ENCODE peak calls at places on chromosomes 7 and 10, in nine cellular contexts. V is A549, Q is cardiac muscle cell, K is upper lobe of right lung, O is psoas muscle, B is kidney epithelial cell, M is uterus, H is esophagus squamous epithelium, P is foreskin fibroblast. N is an unnamed sample.

GRCh38 chr10:110208614-110209398 is 1.4 kb downstream of the MXI1 start:
- DNase-seq in V (peak), Q (peak), H (no peak), B (no peak), O (peak), P (peak), K (peak), M (peak), N (no peak)

GRCh38 chr7:135342887-135343286 is 109.2 kb downstream of the STRA8 start:
- DNase-seq in B (no peak), P (no peak), K (no peak), M (no peak), O (no peak), Q (peak), H (no peak), V (no peak), N (no peak)

GRCh38 chr10:21634599-21635365 is 100.8 kb downstream of the MLLT10 start:
- DNase-seq in M (no peak), V (no peak), P (peak), O (no peak), Q (no peak), K (no peak), H (no peak), B (no peak), N (no peak)

GRCh38 chr7:156993925-156994235 is 16.6 kb downstream of the MNX1 start:
- DNase-seq in Q (no peak), O (no peak), V (no peak), B (no peak), H (no peak), M (no peak), K (no peak), P (no peak), N (no peak)

GRCh38 chr7:39332142-39332541 is 234.1 kb upstream of the YAE1 start:
- DNase-seq in Q (no peak), P (no peak), K (no peak), M (no peak), H (no peak), V (no peak), O (no peak), B (no peak), N (no peak)

GRCh38 chr7:23254051-23254681 is 7.6 kb downstream of the GPNMB start:
- DNase-seq in O (no peak), K (no peak), H (no peak), B (no peak), Q (no peak), M (no peak), V (no peak), P (no peak), N (no peak)

GRCh38 chr7:1638113-1638726 is 31.9 kb upstream of the ELFN1 start:
- DNase-seq in M (no peak), Q (peak), P (no peak), B (no peak), V (no peak), H (no peak), K (no peak), O (no peak), N (no peak)

GRCh38 chr10:89214766-89215165 is 7.6 kb upstream of the CH25H start:
- DNase-seq in V (no peak), B (no peak), M (no peak), H (no peak), O (no peak), K (no peak), P (peak), Q (no peak), N (no peak)

GRCh38 chr10:88707429-88708110 is 1.5 kb downstream of the LIPK start:
- DNase-seq in K (no peak), V (peak), H (no peak), O (no peak), M (no peak), P (peak), B (peak), Q (peak), N (no peak)

GRCh38 chr10:125000366-125001312 is 58.7 kb downstream of the ZRANB1 start:
- DNase-seq in M (peak), Q (peak), K (peak), B (no peak), P (peak), H (no peak), O (no peak), V (no peak), N (no peak)

GRCh38 chr10:78588194-78588811 is 480.5 kb upstream of the ZMIZ1 start:
- DNase-seq in Q (peak), V (no peak), K (no peak), M (peak), P (no peak), O (no peak), H (no peak), B (no peak), N (no peak)

GRCh38 chr10:120750167-120750566 is 101.0 kb upstream of the WDR11 start:
- DNase-seq in H (no peak), P (no peak), V (no peak), Q (no peak), M (no peak), O (no peak), K (no peak), B (no peak), N (no peak)

GRCh38 chr7:112162161-112163020 is 43.8 kb downstream of the DOCK4 start:
- DNase-seq in Q (peak), V (peak), H (no peak), B (peak), P (peak), M (peak), K (peak), O (peak), N (no peak)

GRCh38 chr10:97851341-97852001 is 1.8 kb downstream of the GOLGA7B start:
- DNase-seq in P (no peak), Q (no peak), M (no peak), H (no peak), V (no peak), B (no peak), K (peak), O (no peak), N (no peak)

GRCh38 chr10:111151595-111151994 is 74.8 kb downstream of the ADRA2A start:
- DNase-seq in O (no peak), Q (no peak), M (no peak), V (no peak), K (no peak), H (no peak), P (no peak), B (no peak), N (no peak)

GRCh38 chr7:4745971-4746919 is 29.2 kb upstream of the AP5Z1 start:
- DNase-seq in P (peak), Q (peak), H (no peak), B (no peak), V (peak), M (no peak), O (no peak), K (no peak), N (no peak)

GRCh38 chr7:22123139-22123538 is 177.4 kb upstream of the CDCA7L start:
- DNase-seq in B (no peak), O (no peak), Q (no peak), P (no peak), K (no peak), H (no peak), V (no peak), M (no peak), N (no peak)

GRCh38 chr7:43700059-43700501 is 29.2 kb downstream of the COA1 start:
- DNase-seq in B (no peak), K (no peak), Q (peak), O (no peak), M (no peak), P (peak), H (no peak), V (peak), N (no peak)

GRCh38 chr10:43055991-43056567 is 20.8 kb upstream of the RET start:
- DNase-seq in B (no peak), M (no peak), H (no peak), O (no peak), V (no peak), P (no peak), K (peak), Q (no peak), N (no peak)

GRCh38 chr10:87771871-87772500 is 46.0 kb downstream of the ATAD1 start:
- DNase-seq in O (no peak), K (no peak), P (peak), B (no peak), Q (peak), H (no peak), V (peak), M (no peak), N (no peak)

GRCh38 chr7:133551471-133551870 is 298.6 kb downstream of the EXOC4 start:
- DNase-seq in O (no peak), K (no peak), Q (no peak), P (no peak), H (no peak), M (no peak), V (no peak), B (no peak), N (no peak)

GRCh38 chr7:127667751-127668530 is 15.9 kb downstream of the SND1 start:
- DNase-seq in V (no peak), M (no peak), H (no peak), Q (no peak), B (no peak), K (no peak), O (no peak), P (peak), N (no peak)

GRCh38 chr10:73043319-73043718 is 53.3 kb downstream of the P4HA1 start:
- DNase-seq in Q (no peak), K (no peak), M (no peak), B (no peak), V (no peak), P (no peak), H (no peak), O (no peak), N (no peak)

GRCh38 chr7:114422478-114423217 is 8.0 kb downstream of the FOXP2 start:
- DNase-seq in O (no peak), Q (no peak), K (no peak), B (no peak), P (peak), M (no peak), V (no peak), H (no peak), N (no peak)

GRCh38 chr7:140404565-140405080 is 765 bp downstream of the RAB19 start:
- DNase-seq in M (no peak), O (no peak), P (no peak), K (no peak), B (peak), V (no peak), H (no peak), Q (no peak), N (no peak)

GRCh38 chr10:2043379-2043778 is 306.1 kb upstream of the ADARB2 start:
- DNase-seq in P (no peak), Q (no peak), K (no peak), M (no peak), O (no peak), V (no peak), H (no peak), B (no peak), N (no peak)

GRCh38 chr7:121329460-121330052 is 756 bp downstream of the WNT16 start:
- DNase-seq in M (no peak), V (peak), O (no peak), K (peak), H (no peak), B (no peak), Q (no peak), P (peak), N (no peak)
- H3K4me3 ChIP-seq in M (peak), V (peak), O (peak), K (peak), H (peak), B (peak), Q (peak), P (peak), N (peak)

GRCh38 chr10:8365935-8366911 is 311.7 kb downstream of the GATA3 start:
- DNase-seq in Q (peak), M (no peak), V (peak), P (no peak), B (peak), H (no peak), O (no peak), K (no peak), N (peak)
- TF ChIP-seq CTCF in Q (no peak), M (no peak), V (no peak), P (no peak), B (no peak), H (no peak), O (no peak), K (no peak), N (peak)

DNA sequence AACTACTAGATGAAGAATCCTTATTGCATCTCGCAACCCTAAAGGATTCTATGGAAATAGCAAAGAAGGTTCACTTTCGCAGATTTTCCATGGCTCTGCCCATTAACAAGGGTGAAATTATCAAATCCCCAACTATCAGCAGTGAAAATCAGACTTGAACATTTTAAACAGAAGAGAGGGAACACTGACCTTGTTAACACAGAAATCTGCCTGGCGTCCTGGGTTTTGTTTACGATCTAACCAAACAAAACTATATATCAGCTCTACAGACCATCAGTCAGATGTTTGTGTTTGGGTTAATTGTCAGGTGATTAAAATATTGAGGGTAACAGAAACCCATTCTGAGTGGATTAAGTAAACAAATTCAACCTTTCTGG is 1.9 kb downstream of the CTTNBP2 start:
- DNase-seq in H (no peak), B (no peak), M (no peak), K (no peak), V (no peak), Q (no peak), P (no peak), O (no peak), N (no peak)
- H3K4me3 ChIP-seq in H (peak), B (peak), M (peak), K (peak), V (no peak), Q (peak), P (peak), O (no peak), N (no peak)

GRCh38 chr7:74203157-74203556 is 6.6 kb upstream of the LAT2 start:
- DNase-seq in V (peak), H (no peak), P (peak), M (no peak), O (no peak), Q (peak), K (peak), B (no peak), N (no peak)
- TF ChIP-seq CTCF in V (peak), H (peak), P (peak), M (no peak), O (peak), Q (peak), K (peak), B (peak), N (peak)

GRCh38 chr10:5447611-5448071 is 35.3 kb downstream of the NET1 start:
- DNase-seq in P (peak), V (no peak), B (no peak), M (no peak), O (no peak), H (no peak), Q (no peak), K (no peak), N (no peak)
- H3K4me3 ChIP-seq in P (peak), V (peak), B (peak), M (peak), O (peak), H (peak), Q (peak), K (peak), N (peak)

N was measured in keratinocyte.